ENCODE peak calls at places on chromosomes 13 and 19, in eight cellular contexts. R is fibroblast of pulmonary artery, I is colonic mucosa, V is lower leg skin, J is astrocyte of the spinal cord, O is BE2C, U is AG04449, W is cardiac fibroblast. S is an unnamed sample.
A peak's percentile ranks its signal among the peaks of the same experiment; 100 is the strongest.

GRCh38 chr13:113753171-113753570 is 5.9 kb upstream of the TMEM255B start:
- DNase-seq in R (no peak), W (no peak), V (no peak), O (no peak), I (no peak), J (no peak), U (no peak), S (no peak)

GRCh38 chr13:30373727-30374126 is 48.6 kb upstream of the UBE2L5 start:
- DNase-seq in W (no peak), V (no peak), J (no peak), R (no peak), O (no peak), U (no peak), I (no peak), S (no peak)

GRCh38 chr13:85725433-85725832 is 73.8 kb downstream of the SLITRK6 start:
- DNase-seq in I (no peak), O (no peak), V (no peak), R (no peak), W (no peak), J (no peak), U (no peak), S (no peak)

GRCh38 chr13:62653371-62653770 is 1237.7 kb upstream of the PCDH20 start:
- DNase-seq in W (no peak), V (no peak), J (no peak), I (no peak), R (no peak), U (no peak), O (no peak), S (no peak)

GRCh38 chr19:17045907-17046502 is 19.4 kb upstream of the CPAMD8 start:
- DNase-seq in U (no peak), O (no peak), W (no peak), R (no peak), V (no peak), I (no peak), J (no peak), S (no peak)

GRCh38 chr19:2201473-2202148 is 34.5 kb downstream of the PLEKHJ1 start:
- DNase-seq in I (no peak), V (no peak), W (no peak), O (no peak), U (no peak), R (no peak), J (no peak), S (no peak)

GRCh38 chr19:52270266-52270885 is 989 bp downstream of the ZNF766 start:
- DNase-seq in R (no peak), I (no peak), U (no peak), J (no peak), W (no peak), O (peak; percentile 26), V (no peak), S (no peak)

GRCh38 chr19:46017874-46018675 is 4.8 kb downstream of the PGLYRP1 start:
- DNase-seq in J (no peak), O (no peak), R (no peak), W (no peak), I (no peak), V (no peak), U (no peak), S (no peak)

GRCh38 chr13:45511310-45512147 is 46.8 kb downstream of the COG3 start:
- DNase-seq in J (peak; percentile 79), I (peak; percentile 33), U (no peak), W (peak; percentile 89), R (peak; percentile 89), V (no peak), O (peak; percentile 33), S (peak; percentile 84)

GRCh38 chr19:43715776-43716175 is at the start of gene IRGC:
- DNase-seq in J (no peak), U (no peak), I (no peak), O (no peak), R (no peak), W (no peak), V (no peak), S (no peak)

GRCh38 chr13:104289400-104289799 is 1223.2 kb upstream of the SLC10A2 start:
- DNase-seq in J (no peak), O (no peak), U (no peak), W (no peak), I (no peak), R (no peak), V (no peak), S (no peak)

GRCh38 chr19:50315773-50316448 is 13.3 kb downstream of the KCNC3 start:
- DNase-seq in U (no peak), W (no peak), R (no peak), I (no peak), V (no peak), O (peak; percentile 34), J (peak; percentile 7), S (no peak)

GRCh38 chr19:42280761-42281174 is 11.7 kb downstream of the CIC start:
- DNase-seq in R (no peak), J (peak; percentile 70), U (no peak), O (no peak), V (peak; percentile 63), I (peak; percentile 52), W (peak; percentile 15), S (no peak)

GRCh38 chr19:16133818-16134217 is 9.7 kb upstream of the HSH2D start:
- DNase-seq in V (no peak), O (no peak), J (no peak), I (no peak), R (no peak), W (no peak), U (no peak), S (peak; percentile 23)

GRCh38 chr19:46860846-46861690 is at the start of gene ARHGAP35:
- DNase-seq in J (no peak), U (no peak), R (no peak), O (no peak), V (no peak), I (peak; percentile 51), W (peak; percentile 86), S (no peak)

GRCh38 chr13:88670509-88670908 is 999.3 kb downstream of the SLITRK5 start:
- DNase-seq in W (no peak), U (no peak), R (no peak), V (no peak), I (no peak), O (no peak), J (no peak), S (no peak)

GRCh38 chr13:27964741-27965323 is 4.3 kb downstream of the CDX2 start:
- DNase-seq in V (no peak), J (no peak), U (no peak), R (no peak), I (peak; percentile 23), O (no peak), W (no peak), S (no peak)

GRCh38 chr19:44582581-44583265 is 30.6 kb upstream of the IGSF23 start:
- DNase-seq in J (no peak), I (peak; percentile 72), V (no peak), R (peak; percentile 48), U (no peak), W (peak; percentile 56), O (peak; percentile 44), S (peak; percentile 32)

GRCh38 chr13:112526146-112526853 is 61.7 kb downstream of the TUBGCP3 start:
- DNase-seq in I (no peak), W (no peak), U (no peak), V (no peak), J (no peak), R (no peak), O (no peak), S (no peak)

GRCh38 chr19:1455002-1455335 is 5.0 kb downstream of the APC2 start:
- DNase-seq in W (no peak), V (no peak), I (no peak), U (no peak), O (no peak), R (no peak), J (no peak), S (no peak)

GRCh38 chr19:55186080-55186479 is 6.0 kb upstream of the SYT5 start:
- DNase-seq in J (no peak), W (no peak), I (no peak), V (no peak), O (no peak), U (no peak), R (no peak), S (no peak)

DNA sequence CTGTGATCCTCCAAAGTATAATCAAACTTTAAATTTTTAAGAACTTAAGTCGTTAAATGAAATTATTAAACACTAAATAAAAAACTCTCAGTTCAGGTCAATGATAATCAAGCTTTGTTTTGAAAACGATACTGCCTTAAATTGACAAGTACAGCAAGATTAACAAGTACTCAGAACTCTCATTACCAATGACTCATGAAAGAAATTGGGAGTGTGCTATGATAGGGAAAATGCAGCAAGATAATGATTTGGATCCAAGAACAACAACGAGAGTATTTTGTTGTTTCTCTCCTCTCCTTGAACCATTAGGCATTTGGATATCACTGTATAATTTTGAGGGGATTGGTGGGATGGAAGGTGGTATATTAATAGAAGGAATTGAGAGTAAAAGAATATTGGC is 10.2 kb downstream of the N4BP2L2 start:
- DNase-seq in J (no peak), R (peak; percentile 29), V (no peak), W (peak; percentile 39), O (no peak), I (no peak), U (no peak), S (peak; percentile 56)
- H3K4me3 ChIP-seq in J (no peak overlapping the region), R (no peak overlapping the region), V (no peak overlapping the region), W (no peak overlapping the region), O (no peak overlapping the region), I (no peak overlapping the region), U (no peak overlapping the region), S (no peak overlapping the region)

GRCh38 chr19:31002852-31003251 is 346.4 kb downstream of the TSHZ3 start:
- DNase-seq in V (no peak), J (no peak), I (no peak), W (no peak), U (no peak), O (no peak), R (no peak), S (no peak)
- TF ChIP-seq CTCF in V (no peak), J (no peak), I (no peak), W (no peak), U (no peak), O (no peak), R (no peak), S (no peak)

DNA sequence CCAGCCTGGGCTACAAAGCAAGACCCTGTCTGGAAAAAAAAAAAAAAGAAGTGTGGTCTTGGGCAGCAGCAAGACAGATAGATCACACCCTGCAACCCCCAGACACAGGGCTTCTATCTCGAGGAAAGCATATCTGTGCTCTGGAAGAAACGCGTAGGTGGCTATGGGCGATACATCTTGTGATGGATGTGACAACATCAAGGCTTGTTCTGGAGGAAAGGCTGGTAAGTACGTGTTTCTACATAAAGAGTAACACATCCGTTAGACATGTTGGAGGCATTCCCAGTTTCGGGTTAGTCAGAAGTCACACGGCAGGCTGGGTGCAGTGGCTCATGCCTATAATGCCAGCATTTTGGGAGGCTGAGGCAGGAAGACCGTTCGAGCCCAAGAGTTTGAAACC is 6.6 kb upstream of the DHDH start:
- DNase-seq in U (peak; percentile 92), W (peak; percentile 98), V (peak; percentile 81), O (no peak), J (peak; percentile 92), I (peak; percentile 42), R (peak; percentile 98), S (peak; percentile 99)
- H3K4me3 ChIP-seq in U (no peak overlapping the region), W (no peak overlapping the region), V (no peak overlapping the region), O (no peak overlapping the region), J (no peak overlapping the region), I (no peak overlapping the region), R (no peak overlapping the region), S (no peak overlapping the region)

DNA sequence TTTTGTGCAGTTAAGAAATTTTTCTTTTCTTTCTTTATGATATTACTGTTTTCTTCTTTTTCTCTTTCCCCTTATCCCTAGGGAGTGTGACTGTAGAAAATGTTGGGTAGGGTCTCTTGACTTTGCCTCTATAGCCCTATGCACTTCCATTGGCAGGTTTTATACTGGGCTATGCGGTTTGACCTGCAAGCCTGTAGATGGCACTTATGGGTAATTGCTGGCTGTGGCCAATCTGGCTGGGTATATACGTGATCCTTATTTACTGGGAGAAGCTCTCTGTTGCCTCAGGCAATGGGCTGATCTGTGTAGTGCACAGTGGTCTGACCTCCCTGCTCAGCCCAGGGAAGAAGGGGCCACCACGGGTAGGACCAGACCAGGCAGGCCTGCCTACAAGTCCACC is 78.8 kb downstream of the RAP2A start:
- DNase-seq in O (peak; percentile 17), J (no peak), V (no peak), U (no peak), I (no peak), W (no peak), R (no peak), S (no peak)
- TF ChIP-seq CTCF in O (peak; percentile 25), J (no peak), V (no peak), U (no peak), I (no peak), W (no peak), R (no peak), S (no peak)

S was measured in fibroblast of the aortic adventitia.